ENCODE peak calls at places on chromosomes 11 and 22, in five cellular contexts. C is tibial artery, V is foreskin keratinocyte, W is spleen, Q is colonic mucosa. R is an unnamed sample. For H3K4me1, the result is how much of the 10 kb centered on the place peaks cover.

GRCh38 chr11:1566381-1567051 is 5.6 kb downstream of the DUSP8 start:
- DNase-seq in V (no peak), C (no peak), W (peak), Q (no peak), R (no peak)

GRCh38 chr22:24104307-24105017 is 76.8 kb upstream of the SUSD2 start:
- DNase-seq in V (no peak), W (peak), Q (no peak), C (peak), R (no peak)

GRCh38 chr22:29912605-29913398 is 29.8 kb downstream of the MTMR3 start:
- DNase-seq in V (no peak), Q (no peak), C (no peak), W (no peak), R (peak)

GRCh38 chr11:34926101-34926830 is 9.8 kb downstream of the PDHX start:
- DNase-seq in V (peak), C (no peak), W (no peak), Q (no peak), R (no peak)

GRCh38 chr11:111604392-111605009 is 2.3 kb downstream of the SIK2 start:
- DNase-seq in W (no peak), V (peak), C (no peak), Q (no peak), R (no peak)

GRCh38 chr11:74086242-74086884 is 77.5 kb upstream of the UCP3 start:
- DNase-seq in V (peak), Q (no peak), W (no peak), C (no peak), R (no peak)

GRCh38 chr11:102552447-102553200 is 22.1 kb upstream of the MMP7 start:
- DNase-seq in C (no peak), W (no peak), Q (peak), V (peak), R (no peak)

GRCh38 chr11:72787262-72788104 is 6.4 kb downstream of the STARD10 start:
- DNase-seq in V (no peak), Q (peak), C (no peak), W (peak), R (no peak)

GRCh38 chr22:23467721-23468294 is 112.3 kb downstream of the IGLL1 start:
- DNase-seq in V (no peak), C (no peak), Q (no peak), W (no peak), R (no peak)

GRCh38 chr22:31800065-31800464 is 46.2 kb downstream of the DEPDC5 start:
- DNase-seq in C (no peak), Q (no peak), W (no peak), V (peak), R (no peak)

GRCh38 chr22:26450453-26451185 is 21.6 kb downstream of the ASPHD2 start:
- DNase-seq in V (no peak), Q (no peak), W (no peak), C (no peak), R (no peak)

GRCh38 chr11:55714982-55715888 is 53.2 kb downstream of the OR4C6 start:
- DNase-seq in C (no peak), Q (no peak), V (no peak), W (no peak), R (no peak)

GRCh38 chr11:72306186-72306585 is 62.2 kb upstream of the PHOX2A start:
- DNase-seq in V (no peak), Q (no peak), C (no peak), W (no peak), R (no peak)

GRCh38 chr22:23216331-23217170 is 36.2 kb downstream of the BCR start:
- DNase-seq in C (no peak), W (peak), V (no peak), Q (no peak), R (no peak)

GRCh38 chr11:65576867-65577755 is 1.3 kb downstream of the EHBP1L1 start:
- DNase-seq in Q (peak), V (peak), W (peak), C (peak), R (peak)

GRCh38 chr11:119206512-119207299 is 567 bp downstream of the CBL start:
- DNase-seq in Q (peak), C (peak), W (peak), V (peak), R (peak)

GRCh38 chr11:78149646-78150045 is 10.2 kb upstream of the ALG8 start:
- DNase-seq in C (peak), Q (no peak), W (no peak), V (no peak), R (no peak)

GRCh38 chr22:50303848-50304527 is 3.5 kb downstream of the PLXNB2 start:
- DNase-seq in V (no peak), C (peak), Q (peak), W (no peak), R (peak)

GRCh38 chr11:3152471-3153110 is 12.5 kb downstream of the OSBPL5 start:
- DNase-seq in V (no peak), C (no peak), Q (no peak), W (no peak), R (peak)

GRCh38 chr11:73291196-73291595 is 16.9 kb upstream of the ARHGEF17 start:
- DNase-seq in W (peak), Q (no peak), V (no peak), C (no peak), R (no peak)

GRCh38 chr11:62266558-62266957 is 3.4 kb upstream of the SCGB2A2 start:
- DNase-seq in C (no peak), W (no peak), V (peak), Q (no peak), R (no peak)

GRCh38 chr11:42598341-42598740 is 713.5 kb upstream of the API5 start:
- DNase-seq in V (no peak), Q (no peak), W (no peak), C (no peak), R (no peak)

GRCh38 chr11:7555067-7555699 is 41.4 kb downstream of the PPFIBP2 start:
- DNase-seq in Q (peak), V (no peak), W (no peak), C (no peak), R (peak)

GRCh38 chr11:96390403-96390830 is 604 bp downstream of the JRKL start:
- DNase-seq in W (no peak), C (no peak), V (no peak), Q (no peak), R (no peak)

GRCh38 chr11:118364956-118365615 is 5.7 kb downstream of the UBE4A start:
- DNase-seq in C (no peak), Q (no peak), V (no peak), W (no peak), R (no peak)

GRCh38 chr11:34181254-34181653 is 75.8 kb downstream of the NAT10 start:
- DNase-seq in W (no peak), Q (no peak), C (no peak), V (no peak), R (no peak)

GRCh38 chr11:36110698-36111410 is 167.0 kb downstream of the LDLRAD3 start:
- DNase-seq in V (no peak), W (no peak), C (no peak), Q (no peak), R (no peak)

GRCh38 chr11:12787847-12788246 is 113.6 kb downstream of the TEAD1 start:
- DNase-seq in W (no peak), Q (no peak), V (no peak), C (no peak), R (no peak)

GRCh38 chr11:46675288-46675851 is 25.0 kb downstream of the ARHGAP1 start:
- DNase-seq in Q (peak), C (peak), V (peak), W (peak), R (peak)

GRCh38 chr11:102566112-102566511 is 35.6 kb upstream of the MMP7 start:
- DNase-seq in C (no peak), Q (no peak), W (no peak), V (no peak), R (no peak)

GRCh38 chr22:37661160-37661924 is 2.8 kb downstream of the PDXP start:
- DNase-seq in Q (no peak), W (no peak), V (no peak), C (no peak), R (no peak)

GRCh38 chr11:110015695-110016094 is 77.5 kb upstream of the ZC3H12C start:
- DNase-seq in V (no peak), C (no peak), Q (no peak), W (no peak), R (no peak)

GRCh38 chr11:72321381-72321996 is 77.5 kb upstream of the PHOX2A start:
- DNase-seq in W (no peak), C (no peak), Q (no peak), V (no peak), R (no peak)

GRCh38 chr11:120354068-120354467 is 17.9 kb downstream of the ARHGEF12 start:
- DNase-seq in C (no peak), V (no peak), Q (no peak), W (no peak), R (no peak)

GRCh38 chr22:23282089-23282501 is 101.8 kb downstream of the BCR start:
- DNase-seq in V (peak), Q (peak), C (peak), W (no peak), R (peak)

GRCh38 chr11:79437274-79437980 is 3.4 kb downstream of the TENM4 start:
- DNase-seq in C (peak), W (peak), Q (peak), V (peak), R (peak)

GRCh38 chr22:46923394-46923793 is 160.9 kb downstream of the TBC1D22A start:
- DNase-seq in W (no peak), C (no peak), Q (peak), V (no peak), R (no peak)

GRCh38 chr22:35446365-35446764 is 46.4 kb downstream of the MCM5 start:
- DNase-seq in W (no peak), V (peak), Q (no peak), C (no peak), R (no peak)

DNA sequence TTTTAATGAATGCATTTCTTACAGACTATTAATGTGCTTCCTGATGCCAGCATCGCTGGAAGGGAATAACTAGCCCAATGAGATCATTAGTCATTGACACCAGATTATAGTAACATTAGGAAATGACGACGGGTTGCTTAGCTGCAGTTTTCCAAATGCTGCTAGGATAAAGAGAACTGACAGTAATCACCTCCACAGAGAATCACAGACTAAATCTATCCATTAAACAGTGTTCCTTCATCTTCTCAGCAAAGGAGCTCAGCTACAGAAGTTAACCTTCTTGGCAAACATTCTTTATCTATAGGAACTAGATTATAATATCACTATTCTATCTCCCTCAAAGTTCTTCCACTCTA is 97.5 kb downstream of the SIK3 start:
- DNase-seq in V (peak), Q (no peak), W (no peak), C (no peak), R (no peak)
- H3K4me1 ChIP-seq in V (under half), Q (under half), W (under half), C (under half), R (under half)

GRCh38 chr22:27668828-27669797 is 132.4 kb downstream of the MN1 start:
- DNase-seq in C (no peak), W (peak), Q (peak), V (peak), R (peak)

GRCh38 chr22:27663031-27663367 is 138.6 kb downstream of the MN1 start:
- DNase-seq in W (no peak), C (no peak), V (no peak), Q (no peak), R (no peak)

GRCh38 chr22:27667121-27667843 is 134.3 kb downstream of the MN1 start:
- DNase-seq in V (no peak), C (peak), W (peak), Q (no peak), R (peak)

GRCh38 chr22:27663812-27664211 is 137.7 kb downstream of the MN1 start:
- DNase-seq in W (no peak), Q (no peak), V (no peak), C (no peak), R (no peak)

DNA sequence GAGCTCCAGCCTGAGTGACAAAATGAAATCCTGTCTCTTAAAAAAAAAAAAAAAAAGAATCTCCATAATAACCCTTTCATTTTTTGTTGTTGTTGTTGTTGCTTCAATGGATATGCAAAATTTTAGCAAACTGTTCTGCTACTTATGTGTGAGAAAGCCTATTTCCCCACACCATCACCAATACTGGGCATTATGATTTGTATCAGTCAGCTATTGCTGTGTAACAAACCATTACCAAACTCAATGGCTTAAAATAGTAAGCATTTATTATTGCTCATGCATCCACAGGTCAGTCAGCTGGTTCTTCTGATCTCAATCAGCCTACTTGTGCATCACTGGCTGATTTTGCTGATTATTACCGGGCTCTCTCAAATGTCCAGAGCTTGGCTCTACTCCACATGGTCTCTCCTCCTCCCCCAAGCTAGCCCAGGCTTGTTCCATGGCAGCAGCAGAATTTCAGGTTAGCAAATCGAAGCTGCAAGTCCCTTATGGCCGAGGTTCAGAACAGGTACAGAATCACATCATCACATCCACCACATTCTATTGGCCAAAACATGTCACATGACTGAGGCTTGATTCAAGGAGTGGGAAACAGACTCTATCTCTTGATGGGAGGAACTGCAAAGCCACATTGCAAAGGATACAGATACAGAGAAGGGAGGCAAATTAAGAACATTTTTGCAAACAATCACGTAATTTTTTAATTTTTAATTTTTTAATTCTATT is 135.1 kb downstream of the MN1 start:
- DNase-seq in W (no peak), Q (no peak), C (no peak), V (no peak), R (no peak)
- H3K4me1 ChIP-seq in W (under half), Q (under half), C (under half), V (under half), R (half or more)

GRCh38 chr11:17173332-17173731 is 34.5 kb downstream of the PIK3C2A start:
- DNase-seq in V (no peak), C (no peak), W (no peak), Q (no peak), R (no peak)
- H3K4me1 ChIP-seq in V (under half), C (under half), W (under half), Q (under half), R (under half)

GRCh38 chr11:68037481-68038225 is 1.2 kb upstream of the TCIRG1 start:
- DNase-seq in V (no peak), W (peak), C (no peak), Q (no peak), R (no peak)
- H3K4me1 ChIP-seq in V (under half), W (under half), C (half or more), Q (under half), R (under half)

GRCh38 chr11:77072851-77073327 is 6.1 kb downstream of the CAPN5 start:
- DNase-seq in C (no peak), W (no peak), Q (peak), V (no peak), R (no peak)

GRCh38 chr11:77069969-77070582 is 3.3 kb downstream of the CAPN5 start:
- DNase-seq in Q (no peak), V (no peak), W (no peak), C (no peak), R (no peak)

GRCh38 chr11:77069336-77069968 is 2.7 kb downstream of the CAPN5 start:
- DNase-seq in W (no peak), Q (no peak), V (no peak), C (no peak), R (no peak)

GRCh38 chr11:77071671-77072605 is 5.2 kb downstream of the CAPN5 start:
- DNase-seq in V (no peak), Q (peak), C (no peak), W (no peak), R (no peak)

GRCh38 chr11:77071077-77071476 is 4.3 kb downstream of the CAPN5 start:
- DNase-seq in Q (no peak), V (no peak), C (no peak), W (no peak), R (no peak)
- H3K4me1 ChIP-seq in Q (half or more), V (under half), C (under half), W (under half), R (under half)

GRCh38 chr11:70826950-70827349 is 425.4 kb downstream of the SHANK2 start:
- DNase-seq in W (no peak), Q (no peak), V (no peak), C (no peak), R (no peak)

GRCh38 chr11:70825893-70826540 is 426.4 kb downstream of the SHANK2 start:
- DNase-seq in W (no peak), V (no peak), C (no peak), Q (no peak), R (peak)

GRCh38 chr11:70824590-70825300 is 426.4 kb downstream of the CTTN start:
- DNase-seq in V (no peak), W (no peak), Q (no peak), C (no peak), R (no peak)

GRCh38 chr11:70828498-70829159 is 423.7 kb downstream of the SHANK2 start:
- DNase-seq in W (no peak), Q (peak), V (no peak), C (no peak), R (no peak)

GRCh38 chr11:70826541-70826943 is 425.8 kb downstream of the SHANK2 start:
- DNase-seq in W (no peak), V (no peak), C (no peak), Q (no peak), R (no peak)
- H3K4me1 ChIP-seq in W (under half), V (under half), C (under half), Q (under half), R (under half)

GRCh38 chr11:67466367-67466766 is 2.7 kb downstream of the TMEM134 start:
- DNase-seq in C (no peak), V (no peak), W (no peak), Q (no peak), R (no peak)
- H3K4me1 ChIP-seq in C (half or more), V (under half), W (under half), Q (under half), R (under half)

DNA sequence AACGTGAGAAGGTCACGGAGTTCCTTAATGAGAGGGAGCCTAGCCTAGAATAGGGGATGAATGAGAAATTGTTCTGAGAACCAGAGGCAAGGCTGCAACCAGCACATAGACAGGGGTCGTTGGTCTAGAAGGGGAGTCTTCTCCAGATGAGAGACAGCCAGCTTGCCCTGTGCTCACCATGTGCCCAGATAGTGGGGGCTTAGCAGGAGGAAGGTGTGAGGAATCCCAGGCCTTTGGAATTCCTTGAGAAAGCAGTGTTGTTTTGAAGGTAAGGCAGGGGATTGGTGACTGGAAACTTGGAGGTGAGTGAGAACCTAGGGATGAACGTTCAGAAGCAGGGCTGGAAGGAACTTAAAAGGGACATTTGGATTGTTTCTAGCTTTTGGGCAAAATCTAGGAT is 29.4 kb downstream of the RCOR2 start:
- DNase-seq in W (no peak), C (no peak), Q (no peak), V (no peak), R (no peak)
- H3K4me1 ChIP-seq in W (under half), C (half or more), Q (under half), V (under half), R (under half)

GRCh38 chr11:129767827-129768226 is 47.8 kb upstream of the TMEM45B start:
- DNase-seq in C (no peak), W (no peak), Q (no peak), V (no peak), R (no peak)
- H3K4me1 ChIP-seq in C (under half), W (under half), Q (under half), V (under half), R (under half)

R was measured in heart right ventricle.